ENCODE peak calls at places on chromosomes 7 and 10, in four cellular contexts. C is spleen, E is progenitor cell of endocrine pancreas, K is colonic mucosa. Q is an unnamed sample.

GRCh38 chr7:21253740-21254687 is 173.9 kb upstream of the SP4 start:
- DNase-seq in C (no peak), E (peak; percentile 46), K (peak; percentile 58), Q (peak; percentile 26)

GRCh38 chr10:123148414-123149161 is 652 bp downstream of the HMX2 start:
- DNase-seq in C (peak; percentile 77), E (no peak), K (no peak), Q (no peak)

GRCh38 chr10:78914060-78914378 is 154.7 kb upstream of the ZMIZ1 start:
- DNase-seq in C (peak; percentile 71), E (no peak), K (no peak), Q (no peak)

GRCh38 chr7:77458786-77459185 is 42.6 kb upstream of the GSAP start:
- DNase-seq in C (no peak), E (no peak), K (no peak), Q (no peak)

GRCh38 chr7:102415685-102416225 is 17.6 kb upstream of the ORAI2 start:
- DNase-seq in C (peak; percentile 92), E (no peak), K (no peak), Q (no peak)

GRCh38 chr7:19464241-19464640 is 244.6 kb downstream of the POLR1F start:
- DNase-seq in C (no peak), E (no peak), K (no peak), Q (no peak)

GRCh38 chr7:113880467-113881040 is 38.3 kb downstream of the PPP1R3A start:
- DNase-seq in C (no peak), E (no peak), K (no peak), Q (no peak)

GRCh38 chr10:124977161-124977560 is 35.2 kb downstream of the ZRANB1 start:
- DNase-seq in C (no peak), E (no peak), K (no peak), Q (no peak)

GRCh38 chr7:124032369-124033092 is at the start of gene TMEM229A:
- DNase-seq in C (peak; percentile 73), E (peak; percentile 49), K (peak; percentile 32), Q (no peak)

GRCh38 chr10:24825551-24825950 is 101.9 kb upstream of the ARHGAP21 start:
- DNase-seq in C (no peak), E (no peak), K (no peak), Q (no peak)

GRCh38 chr10:24287559-24288195 is 78.7 kb downstream of the KIAA1217 start:
- DNase-seq in C (no peak), E (no peak), K (no peak), Q (no peak)

GRCh38 chr10:46094931-46095755 is 49.1 kb upstream of the MSMB start:
- DNase-seq in C (no peak), E (no peak), K (no peak), Q (no peak)

GRCh38 chr10:92729886-92730285 is 40.1 kb downstream of the HHEX start:
- DNase-seq in C (no peak), E (no peak), K (no peak), Q (no peak)

GRCh38 chr7:158695726-158696452 is 8.7 kb downstream of the NCAPG2 start:
- DNase-seq in C (peak; percentile 77), E (no peak), K (peak; percentile 75), Q (peak; percentile 16)

GRCh38 chr10:32210306-32211045 is 136.5 kb downstream of the EPC1 start:
- DNase-seq in C (no peak), E (no peak), K (peak; percentile 33), Q (no peak)

GRCh38 chr7:106480161-106480579 is 180.8 kb downstream of the CCDC71L start:
- DNase-seq in C (no peak), E (no peak), K (no peak), Q (no peak)

GRCh38 chr7:130489140-130489967 is 2.5 kb upstream of the MEST start:
- DNase-seq in C (no peak), E (no peak), K (no peak), Q (no peak)

GRCh38 chr7:72538147-72538546 is 126.0 kb upstream of the CALN1 start:
- DNase-seq in C (no peak), E (no peak), K (no peak), Q (no peak)

GRCh38 chr10:117477961-117478670 is 64.4 kb upstream of the EMX2 start:
- DNase-seq in C (peak; percentile 2), E (no peak), K (no peak), Q (peak; percentile 98)

GRCh38 chr7:99623091-99623693 is 6.4 kb downstream of the ZSCAN25 start:
- DNase-seq in C (no peak), E (no peak), K (no peak), Q (no peak)

GRCh38 chr7:99623702-99624447 is 7.1 kb downstream of the ZSCAN25 start:
- DNase-seq in C (no peak), E (no peak), K (no peak), Q (no peak)

GRCh38 chr7:99621271-99621670 is 4.5 kb downstream of the ZSCAN25 start:
- DNase-seq in C (no peak), E (no peak), K (no peak), Q (no peak)

GRCh38 chr7:99624487-99624886 is 7.7 kb downstream of the ZSCAN25 start:
- DNase-seq in C (peak; percentile 83), E (no peak), K (no peak), Q (no peak)

GRCh38 chr7:99622596-99622995 is 5.8 kb downstream of the ZSCAN25 start:
- DNase-seq in C (no peak), E (no peak), K (no peak), Q (no peak)
- TF ChIP-seq CTCF in C (no peak), E (no peak), K (no peak), Q (no peak)

GRCh38 chr7:116354171-116354545 is 143.8 kb downstream of the TES start:
- DNase-seq in C (no peak), E (no peak), K (peak; percentile 24), Q (no peak)
- TF ChIP-seq CTCF in C (no peak), E (no peak), K (no peak), Q (no peak)

DNA sequence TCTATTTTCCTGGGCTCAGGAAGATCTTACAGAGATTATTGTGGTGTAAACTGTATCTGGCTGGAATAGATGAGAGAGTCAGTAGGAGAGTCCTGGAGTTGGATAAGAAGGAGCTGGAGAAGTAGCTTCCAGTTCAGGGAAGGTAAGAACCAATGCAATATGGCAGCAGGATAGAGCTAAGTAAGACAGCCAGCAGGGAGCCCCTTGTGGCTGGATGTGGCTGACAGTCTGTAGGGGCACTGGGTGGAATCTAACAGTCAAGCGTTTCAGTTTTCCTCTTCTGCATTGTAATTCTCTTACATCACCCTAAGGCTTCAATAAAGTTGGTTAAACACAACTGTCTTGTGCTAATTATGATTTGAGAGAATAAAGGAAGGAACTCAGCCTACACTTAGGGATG is 105.8 kb upstream of the EEPD1 start:
- DNase-seq in C (no peak), E (no peak), K (no peak), Q (no peak)
- TF ChIP-seq CTCF in C (no peak), E (peak; percentile 15), K (no peak), Q (no peak)

DNA sequence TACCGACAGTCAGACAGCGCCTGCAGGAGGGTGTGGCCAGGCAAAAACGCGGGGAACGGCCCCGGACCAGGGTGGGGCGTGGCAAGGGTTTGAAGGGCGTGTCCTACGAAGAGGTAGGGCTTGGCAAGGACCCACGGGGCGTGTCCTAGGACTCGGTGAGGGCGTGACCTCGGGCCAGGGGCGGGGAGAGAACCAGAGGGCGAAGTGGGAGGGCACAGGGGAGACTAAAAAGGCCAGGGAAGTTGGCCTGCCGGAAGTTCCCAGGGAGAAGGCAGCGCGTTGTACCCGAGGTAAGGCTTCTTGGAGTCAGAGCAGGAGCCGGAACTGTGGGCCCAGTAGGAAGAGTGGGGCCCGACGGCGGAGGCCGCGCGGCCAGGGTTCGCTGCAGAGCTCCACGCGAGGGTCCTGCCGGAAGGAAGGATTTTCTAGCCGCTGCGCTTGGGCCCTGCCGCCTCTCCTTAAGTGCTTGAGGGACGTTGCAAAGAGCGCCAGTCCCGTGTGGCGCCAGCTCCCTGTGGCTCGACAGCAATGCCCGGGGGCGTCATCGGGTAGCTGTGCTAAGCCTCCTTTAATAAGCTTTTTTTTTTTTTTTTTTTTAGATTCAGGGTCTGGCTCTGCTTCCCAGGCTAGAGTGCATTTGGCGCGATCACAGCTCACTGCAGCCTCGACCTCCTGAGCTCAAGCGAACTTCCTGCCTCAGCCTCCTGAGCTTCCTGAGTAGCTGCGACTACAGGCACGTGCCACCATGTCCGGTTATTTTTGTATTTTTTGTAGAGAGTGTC is at the start of gene PTER:
- DNase-seq in C (peak; percentile 99), E (peak; percentile 90), K (peak; percentile 100), Q (peak; percentile 73)
- TF ChIP-seq CTCF in C (no peak), E (no peak), K (no peak), Q (no peak)

DNA sequence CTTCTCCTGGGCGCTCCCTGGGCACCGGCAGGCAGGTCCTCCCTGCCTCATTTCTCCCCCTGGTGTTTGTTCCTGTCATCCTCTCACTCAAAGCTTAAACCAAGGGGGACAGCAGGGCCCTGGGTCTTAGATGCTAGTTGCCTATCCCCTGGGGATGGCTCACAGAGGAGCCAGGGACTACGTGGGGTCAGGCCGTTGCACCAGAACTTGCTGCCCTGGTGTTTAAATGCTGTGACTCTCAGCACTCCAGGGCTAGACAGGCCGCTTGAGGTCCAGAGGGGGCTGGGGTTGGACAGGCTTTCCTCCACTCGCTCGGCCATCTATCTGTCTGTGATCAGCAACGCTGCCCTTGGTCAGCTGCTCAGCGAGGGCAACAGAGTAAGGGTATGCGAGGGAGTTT is 340.3 kb downstream of the CXCL12 start:
- DNase-seq in C (no peak), E (no peak), K (no peak), Q (no peak)
- TF ChIP-seq CTCF in C (no peak), E (no peak), K (no peak), Q (no peak)